ENCODE peak calls at places on chromosomes 7 and 10, in six cellular contexts. One of them, this sample, is unnamed.

GRCh38 chr10:113953505-113954272 is 90.0 kb upstream of the ADRB1 start:
- DNase-seq in HFFc6: no peak
- DNase-seq in chondrocyte: no peak
- DNase-seq in cardiac muscle cell: no peak
- DNase-seq in tibial nerve: no peak
- DNase-seq in LNCaP clone FGC: no peak
- DNase-seq in this sample: no peak

GRCh38 chr10:130967784-130968183 is 343.7 kb downstream of the TCERG1L start:
- DNase-seq in tibial nerve: no peak
- DNase-seq in chondrocyte: no peak
- DNase-seq in LNCaP clone FGC: no peak
- DNase-seq in HFFc6: no peak
- DNase-seq in cardiac muscle cell: peak; percentile 17
- DNase-seq in this sample: no peak

GRCh38 chr10:95610727-95611126 is 45.8 kb downstream of the ALDH18A1 start:
- DNase-seq in HFFc6: no peak
- DNase-seq in tibial nerve: no peak
- DNase-seq in chondrocyte: no peak
- DNase-seq in cardiac muscle cell: no peak
- DNase-seq in LNCaP clone FGC: no peak
- DNase-seq in this sample: no peak

GRCh38 chr7:73828107-73828803 is 2.5 kb upstream of the CLDN4 start:
- DNase-seq in tibial nerve: no peak
- DNase-seq in HFFc6: peak; percentile 57
- DNase-seq in LNCaP clone FGC: peak; percentile 99
- DNase-seq in cardiac muscle cell: no peak
- DNase-seq in chondrocyte: no peak
- DNase-seq in this sample: no peak

GRCh38 chr10:49362596-49363260 is 33.2 kb downstream of the DRGX start:
- DNase-seq in cardiac muscle cell: no peak
- DNase-seq in LNCaP clone FGC: no peak
- DNase-seq in chondrocyte: no peak
- DNase-seq in HFFc6: no peak
- DNase-seq in tibial nerve: no peak
- DNase-seq in this sample: no peak

GRCh38 chr10:12194752-12195271 is 879 bp downstream of the NUDT5 start:
- DNase-seq in HFFc6: peak; percentile 22
- DNase-seq in LNCaP clone FGC: no peak
- DNase-seq in tibial nerve: no peak
- DNase-seq in cardiac muscle cell: peak; percentile 14
- DNase-seq in chondrocyte: no peak
- DNase-seq in this sample: no peak

GRCh38 chr10:129136866-129137415 is 330.1 kb upstream of the MGMT start:
- DNase-seq in HFFc6: no peak
- DNase-seq in LNCaP clone FGC: no peak
- DNase-seq in tibial nerve: no peak
- DNase-seq in cardiac muscle cell: no peak
- DNase-seq in chondrocyte: no peak
- DNase-seq in this sample: no peak

GRCh38 chr10:81280497-81281479 is 594.2 kb upstream of the NRG3 start:
- DNase-seq in cardiac muscle cell: no peak
- DNase-seq in LNCaP clone FGC: no peak
- DNase-seq in tibial nerve: no peak
- DNase-seq in chondrocyte: no peak
- DNase-seq in HFFc6: no peak
- DNase-seq in this sample: no peak

GRCh38 chr7:106369349-106369748 is 84.6 kb upstream of the NAMPT start:
- DNase-seq in tibial nerve: no peak
- DNase-seq in cardiac muscle cell: no peak
- DNase-seq in LNCaP clone FGC: no peak
- DNase-seq in chondrocyte: no peak
- DNase-seq in HFFc6: peak; percentile 46
- DNase-seq in this sample: peak; percentile 56

DNA sequence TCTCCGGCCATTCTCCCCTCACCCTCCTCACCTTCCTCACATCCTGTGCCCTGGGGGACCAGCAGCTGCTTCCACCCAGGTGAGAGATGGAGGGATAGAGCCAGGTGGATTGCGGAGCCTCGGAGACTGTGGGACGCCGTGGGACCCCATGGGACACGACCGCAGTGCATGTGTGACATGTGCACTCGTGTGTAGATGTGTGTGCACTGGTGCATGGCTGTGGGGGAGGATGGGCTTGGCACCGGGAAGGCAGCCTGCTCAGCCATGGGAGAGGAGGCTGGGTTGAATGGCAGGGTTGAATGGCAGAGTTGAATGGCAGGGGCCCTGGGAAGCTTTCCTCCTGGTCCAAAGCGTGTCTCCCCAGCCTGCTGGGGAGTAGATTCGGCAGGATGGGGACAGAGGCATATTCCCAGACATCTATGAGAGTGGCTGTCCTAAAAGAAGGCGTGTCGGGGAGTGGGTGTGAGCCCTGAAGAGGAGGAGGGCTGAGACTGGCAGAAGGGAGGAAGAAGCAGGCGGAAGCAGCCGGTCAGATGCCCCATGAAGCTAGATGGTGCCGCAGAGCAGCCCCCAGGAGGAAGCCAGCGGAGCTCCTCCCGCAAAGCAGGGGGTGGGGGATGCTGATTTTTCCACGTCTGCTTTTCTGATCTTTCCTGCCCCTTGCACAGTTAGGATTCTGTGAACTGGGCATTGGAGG is 815 bp downstream of the GIMAP8 start:
- DNase-seq in LNCaP clone FGC: no peak
- DNase-seq in HFFc6: no peak
- DNase-seq in tibial nerve: no peak
- DNase-seq in chondrocyte: no peak
- DNase-seq in cardiac muscle cell: no peak
- DNase-seq in this sample: no peak
- TF ChIP-seq CTCF in LNCaP clone FGC: no peak
- TF ChIP-seq CTCF in HFFc6: no peak
- TF ChIP-seq CTCF in tibial nerve: no peak
- TF ChIP-seq CTCF in chondrocyte: no peak
- TF ChIP-seq CTCF in cardiac muscle cell: no peak
- TF ChIP-seq CTCF in this sample: no peak

GRCh38 chr10:30443049-30443448 is 9.1 kb downstream of the MAP3K8 start:
- DNase-seq in chondrocyte: no peak
- DNase-seq in LNCaP clone FGC: no peak
- DNase-seq in cardiac muscle cell: no peak
- DNase-seq in HFFc6: no peak
- DNase-seq in tibial nerve: no peak
- DNase-seq in this sample: no peak

GRCh38 chr10:30439931-30440330 is 5.9 kb downstream of the MAP3K8 start:
- DNase-seq in HFFc6: no peak
- DNase-seq in LNCaP clone FGC: no peak
- DNase-seq in cardiac muscle cell: no peak
- DNase-seq in tibial nerve: no peak
- DNase-seq in chondrocyte: no peak
- DNase-seq in this sample: no peak

GRCh38 chr10:30441974-30442606 is 8.1 kb downstream of the MAP3K8 start:
- DNase-seq in cardiac muscle cell: no peak
- DNase-seq in HFFc6: no peak
- DNase-seq in chondrocyte: no peak
- DNase-seq in LNCaP clone FGC: no peak
- DNase-seq in tibial nerve: no peak
- DNase-seq in this sample: no peak

GRCh38 chr10:30447125-30447799 is 13.3 kb downstream of the MAP3K8 start:
- DNase-seq in cardiac muscle cell: no peak
- DNase-seq in chondrocyte: no peak
- DNase-seq in HFFc6: peak; percentile 88
- DNase-seq in tibial nerve: no peak
- DNase-seq in LNCaP clone FGC: no peak
- DNase-seq in this sample: no peak

GRCh38 chr10:30445716-30446115 is 11.7 kb downstream of the MAP3K8 start:
- DNase-seq in LNCaP clone FGC: no peak
- DNase-seq in tibial nerve: no peak
- DNase-seq in cardiac muscle cell: peak; percentile 37
- DNase-seq in HFFc6: peak; percentile 90
- DNase-seq in chondrocyte: no peak
- DNase-seq in this sample: peak; percentile 87
- TF ChIP-seq CTCF in LNCaP clone FGC: no peak
- TF ChIP-seq CTCF in tibial nerve: no peak
- TF ChIP-seq CTCF in cardiac muscle cell: no peak
- TF ChIP-seq CTCF in HFFc6: no peak
- TF ChIP-seq CTCF in chondrocyte: no peak
- TF ChIP-seq CTCF in this sample: no peak

GRCh38 chr7:26284995-26285632 is 6.5 kb upstream of the SNX10 start:
- DNase-seq in chondrocyte: no peak
- DNase-seq in cardiac muscle cell: no peak
- DNase-seq in tibial nerve: no peak
- DNase-seq in LNCaP clone FGC: no peak
- DNase-seq in HFFc6: no peak
- DNase-seq in this sample: no peak
- TF ChIP-seq CTCF in chondrocyte: peak; percentile 19
- TF ChIP-seq CTCF in cardiac muscle cell: peak; percentile 4
- TF ChIP-seq CTCF in tibial nerve: no peak
- TF ChIP-seq CTCF in LNCaP clone FGC: peak; percentile 29
- TF ChIP-seq CTCF in HFFc6: no peak
- TF ChIP-seq CTCF in this sample: peak; percentile 9

GRCh38 chr10:75294866-75295692 is 59.3 kb upstream of the COMTD1 start:
- DNase-seq in HFFc6: peak; percentile 64
- DNase-seq in chondrocyte: no peak
- DNase-seq in tibial nerve: peak; percentile 48
- DNase-seq in LNCaP clone FGC: peak; percentile 4
- DNase-seq in cardiac muscle cell: peak; percentile 96
- DNase-seq in this sample: peak; percentile 10
- TF ChIP-seq CTCF in HFFc6: peak; percentile 66
- TF ChIP-seq CTCF in chondrocyte: peak; percentile 70
- TF ChIP-seq CTCF in tibial nerve: peak; percentile 22
- TF ChIP-seq CTCF in LNCaP clone FGC: no peak
- TF ChIP-seq CTCF in cardiac muscle cell: peak; percentile 2
- TF ChIP-seq CTCF in this sample: no peak

GRCh38 chr7:16915405-16915804 is 33.6 kb upstream of the AGR3 start:
- DNase-seq in LNCaP clone FGC: no peak
- DNase-seq in cardiac muscle cell: no peak
- DNase-seq in chondrocyte: no peak
- DNase-seq in tibial nerve: no peak
- DNase-seq in HFFc6: peak; percentile 93
- DNase-seq in this sample: peak; percentile 73

GRCh38 chr7:16918288-16918895 is 36.6 kb upstream of the AGR3 start:
- DNase-seq in cardiac muscle cell: peak; percentile 61
- DNase-seq in tibial nerve: no peak
- DNase-seq in HFFc6: peak; percentile 33
- DNase-seq in LNCaP clone FGC: no peak
- DNase-seq in chondrocyte: no peak
- DNase-seq in this sample: no peak

GRCh38 chr7:16914771-16915170 is 33.0 kb upstream of the AGR3 start:
- DNase-seq in cardiac muscle cell: peak; percentile 35
- DNase-seq in LNCaP clone FGC: no peak
- DNase-seq in chondrocyte: no peak
- DNase-seq in HFFc6: no peak
- DNase-seq in tibial nerve: no peak
- DNase-seq in this sample: no peak

GRCh38 chr7:16916733-16917132 is 35.0 kb upstream of the AGR3 start:
- DNase-seq in chondrocyte: no peak
- DNase-seq in tibial nerve: no peak
- DNase-seq in LNCaP clone FGC: no peak
- DNase-seq in cardiac muscle cell: no peak
- DNase-seq in HFFc6: no peak
- DNase-seq in this sample: no peak

DNA sequence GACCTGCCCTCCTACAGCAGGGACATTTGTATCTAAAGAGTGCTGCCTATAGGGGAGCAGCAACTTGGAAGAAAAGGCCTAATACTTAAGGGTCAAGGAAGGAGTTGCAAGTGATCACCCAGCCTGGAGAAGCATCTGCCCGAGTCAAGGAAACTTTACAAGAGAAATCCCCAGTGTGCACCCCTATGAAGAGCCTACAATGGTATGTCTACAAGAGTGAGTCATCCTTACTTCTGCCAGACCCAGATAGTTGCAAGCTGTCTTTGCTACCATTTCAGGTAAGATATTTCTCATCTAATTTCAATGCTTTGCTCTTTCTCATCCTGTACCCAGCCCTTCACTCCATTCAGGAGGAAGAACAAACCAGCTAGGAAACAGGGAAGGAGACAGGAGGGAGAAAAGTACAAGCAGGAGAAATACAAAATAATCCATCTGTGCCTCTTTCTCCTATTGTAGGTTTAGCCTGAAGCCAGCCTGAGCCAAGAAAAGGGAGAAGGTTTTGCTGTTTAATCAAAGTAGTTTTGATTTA is 34.4 kb upstream of the AGR3 start:
- DNase-seq in cardiac muscle cell: no peak
- DNase-seq in tibial nerve: no peak
- DNase-seq in chondrocyte: no peak
- DNase-seq in LNCaP clone FGC: no peak
- DNase-seq in HFFc6: peak; percentile 84
- DNase-seq in this sample: peak; percentile 77
- TF ChIP-seq CTCF in cardiac muscle cell: no peak
- TF ChIP-seq CTCF in tibial nerve: no peak
- TF ChIP-seq CTCF in chondrocyte: no peak
- TF ChIP-seq CTCF in LNCaP clone FGC: no peak
- TF ChIP-seq CTCF in HFFc6: no peak
- TF ChIP-seq CTCF in this sample: no peak

GRCh38 chr10:109922976-109923921 is at the start of gene XPNPEP1:
- DNase-seq in LNCaP clone FGC: peak; percentile 49
- DNase-seq in tibial nerve: peak; percentile 76
- DNase-seq in cardiac muscle cell: peak; percentile 91
- DNase-seq in chondrocyte: peak; percentile 94
- DNase-seq in HFFc6: peak; percentile 79
- DNase-seq in this sample: no peak

GRCh38 chr10:109924100-109924499 is 789 bp upstream of the XPNPEP1 start:
- DNase-seq in HFFc6: no peak
- DNase-seq in cardiac muscle cell: no peak
- DNase-seq in tibial nerve: no peak
- DNase-seq in LNCaP clone FGC: no peak
- DNase-seq in chondrocyte: no peak
- DNase-seq in this sample: no peak

GRCh38 chr10:109919224-109919623 is 4.1 kb downstream of the XPNPEP1 start:
- DNase-seq in chondrocyte: no peak
- DNase-seq in LNCaP clone FGC: no peak
- DNase-seq in cardiac muscle cell: no peak
- DNase-seq in HFFc6: no peak
- DNase-seq in tibial nerve: no peak
- DNase-seq in this sample: no peak

GRCh38 chr10:109922353-109922975 is 847 bp downstream of the XPNPEP1 start:
- DNase-seq in LNCaP clone FGC: no peak
- DNase-seq in tibial nerve: no peak
- DNase-seq in HFFc6: no peak
- DNase-seq in cardiac muscle cell: peak; percentile 23
- DNase-seq in chondrocyte: no peak
- DNase-seq in this sample: no peak

DNA sequence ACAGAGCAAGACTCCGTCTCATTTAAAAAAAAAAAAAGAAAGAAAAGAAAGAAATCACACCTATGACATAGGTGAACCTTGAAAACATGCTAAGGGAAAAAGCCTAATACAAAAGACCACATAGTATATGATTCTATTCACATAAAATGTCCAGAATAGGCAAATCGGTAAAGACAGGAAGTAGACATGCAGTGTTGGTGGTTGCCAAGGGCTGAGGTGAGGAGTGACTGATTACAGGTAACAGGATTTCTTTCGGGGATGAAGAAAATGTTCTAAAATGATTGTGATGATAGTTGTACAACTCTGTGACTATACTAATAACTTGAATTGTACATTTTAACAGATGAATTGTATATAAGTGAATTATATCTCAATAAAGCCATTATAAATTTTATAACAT is 3.3 kb downstream of the XPNPEP1 start:
- DNase-seq in LNCaP clone FGC: no peak
- DNase-seq in cardiac muscle cell: no peak
- DNase-seq in tibial nerve: no peak
- DNase-seq in HFFc6: no peak
- DNase-seq in chondrocyte: no peak
- DNase-seq in this sample: no peak
- TF ChIP-seq CTCF in LNCaP clone FGC: no peak
- TF ChIP-seq CTCF in cardiac muscle cell: no peak
- TF ChIP-seq CTCF in tibial nerve: no peak
- TF ChIP-seq CTCF in HFFc6: no peak
- TF ChIP-seq CTCF in chondrocyte: no peak
- TF ChIP-seq CTCF in this sample: no peak